ENCODE peak calls at places on chromosomes 2 and 18, in ten cellular contexts. V is progenitor cell of endocrine pancreas; K is CD8-positive, alpha-beta T cell; Y is GM04504; S is HFF-Myc; C is B cell; R is left cardiac atrium; Q is T-helper 2 cell; M is tibial artery; U is cardiac septum. J is an unnamed sample.

GRCh38 chr2:215779912-215780311 is 233.4 kb downstream of the MREG start:
- DNase-seq in C (no peak), S (no peak), Y (no peak), V (no peak), Q (no peak), R (no peak), U (no peak), K (no peak), M (no peak), J (no peak)

GRCh38 chr18:62578980-62579511 is 56.2 kb downstream of the ZCCHC2 start:
- DNase-seq in M (no peak), K (no peak), R (no peak), V (no peak), Q (no peak), C (no peak), S (no peak), U (no peak), Y (no peak), J (no peak)

GRCh38 chr2:119487434-119488244 is 36.6 kb downstream of the SCTR start:
- DNase-seq in U (no peak), C (no peak), V (peak), Y (no peak), M (peak), R (no peak), Q (no peak), K (no peak), S (no peak), J (no peak)

GRCh38 chr18:13237073-13237472 is 18.5 kb downstream of the LDLRAD4 start:
- DNase-seq in S (no peak), Y (no peak), U (peak), K (no peak), M (peak), Q (no peak), R (no peak), C (no peak), V (no peak), J (no peak)

GRCh38 chr2:4354678-4355077 is 651.3 kb downstream of the DCDC2C start:
- DNase-seq in U (no peak), Y (no peak), R (no peak), C (no peak), K (no peak), S (no peak), Q (no peak), V (no peak), M (no peak), J (no peak)

GRCh38 chr2:182435754-182436153 is 8.9 kb upstream of the PDE1A start:
- DNase-seq in C (no peak), V (no peak), U (no peak), R (no peak), K (no peak), M (no peak), Q (no peak), Y (no peak), S (no peak), J (no peak)

GRCh38 chr2:218516614-218517013 is 51.5 kb downstream of the USP37 start:
- DNase-seq in K (peak), Y (no peak), U (no peak), V (no peak), M (no peak), S (no peak), R (no peak), C (no peak), Q (no peak), J (peak)

GRCh38 chr2:32946314-32947075 is at the start of gene LTBP1:
- DNase-seq in S (no peak), R (peak), V (peak), Q (peak), U (peak), K (peak), Y (no peak), C (peak), M (peak), J (peak)

GRCh38 chr2:196750977-196751631 is 48.4 kb downstream of the GTF3C3 start:
- DNase-seq in K (peak), U (peak), S (peak), V (peak), Y (peak), C (peak), R (peak), Q (peak), M (peak), J (peak)

GRCh38 chr18:48913723-48914122 is 37.0 kb downstream of the SMAD7 start:
- DNase-seq in C (no peak), Q (no peak), R (peak), Y (no peak), M (peak), K (no peak), V (no peak), S (no peak), U (peak), J (no peak)

GRCh38 chr18:40662898-40663437 is 1292.1 kb upstream of the PIK3C3 start:
- DNase-seq in V (no peak), U (no peak), S (no peak), R (no peak), Q (no peak), C (no peak), M (no peak), Y (no peak), K (no peak), J (no peak)

GRCh38 chr2:235051436-235052260 is 99.8 kb downstream of the SH3BP4 start:
- DNase-seq in Q (no peak), K (no peak), R (no peak), Y (peak), M (peak), C (no peak), U (no peak), V (no peak), S (no peak), J (no peak)

GRCh38 chr18:76490701-76491171 is 4.3 kb downstream of the ZNF516 start:
- DNase-seq in Q (peak), C (peak), M (no peak), S (no peak), R (no peak), V (peak), K (peak), Y (no peak), U (no peak), J (peak)

GRCh38 chr18:28281400-28281799 is 104.5 kb upstream of the CDH2 start:
- DNase-seq in U (no peak), R (no peak), Q (no peak), K (no peak), Y (no peak), M (no peak), C (no peak), V (no peak), S (no peak), J (no peak)

GRCh38 chr2:62197609-62198236 is 1.8 kb downstream of the B3GNT2 start:
- DNase-seq in M (no peak), Q (peak), S (no peak), K (no peak), R (peak), C (no peak), U (peak), V (peak), Y (no peak), J (peak)

GRCh38 chr2:224595518-224595917 is 10.4 kb upstream of the CUL3 start:
- DNase-seq in S (no peak), C (no peak), R (no peak), U (no peak), K (no peak), V (no peak), Y (no peak), M (no peak), Q (no peak), J (no peak)

GRCh38 chr2:30930716-30931115 is 123.5 kb upstream of the CAPN13 start:
- DNase-seq in S (no peak), R (no peak), U (no peak), K (no peak), Y (no peak), C (no peak), V (no peak), Q (no peak), M (no peak), J (no peak)

GRCh38 chr2:160278889-160279196 is 78.8 kb upstream of the ITGB6 start:
- DNase-seq in S (no peak), R (no peak), M (no peak), V (no peak), Y (no peak), C (no peak), K (no peak), U (no peak), Q (no peak), J (no peak)

GRCh38 chr2:24191156-24191555 is 16.3 kb downstream of the FAM228A start:
- DNase-seq in C (no peak), K (no peak), S (no peak), Y (no peak), Q (no peak), U (no peak), V (no peak), R (no peak), M (no peak), J (no peak)

J was measured in germinal center.